ENCODE peak calls at places on chromosomes 16 and 17, in five cellular contexts. V is GM23338, B is HCT116, A is transverse colon, L is endothelial cell of umbilical vein. T is an unnamed sample.

GRCh38 chr16:68377667-68378420 is 67.0 kb downstream of the PRMT7 start:
- DNase-seq in V (no peak), B (no peak), A (no peak), L (peak; percentile 13), T (peak; percentile 40)

GRCh38 chr17:82929676-82930042 is 89.8 kb upstream of the ZNF750 start:
- DNase-seq in V (no peak), B (no peak), A (peak; percentile 4), L (no peak), T (no peak)

GRCh38 chr17:7947651-7948050 is 15.6 kb downstream of the CNTROB start:
- DNase-seq in V (no peak), B (no peak), A (no peak), L (no peak), T (no peak)

GRCh38 chr17:71349908-71350600 is 770.8 kb upstream of the SOX9 start:
- DNase-seq in V (no peak), B (no peak), A (no peak), L (no peak), T (no peak)

GRCh38 chr16:63361032-63361624 is 1324.9 kb upstream of the CDH8 start:
- DNase-seq in V (peak; percentile 75), B (peak; percentile 15), A (no peak), L (peak; percentile 56), T (no peak)

GRCh38 chr16:4805231-4805630 is 2.8 kb upstream of the ROGDI start:
- DNase-seq in V (no peak), B (no peak), A (no peak), L (no peak), T (no peak)

GRCh38 chr17:79024901-79025737 is 1.1 kb downstream of the C1QTNF1 start:
- DNase-seq in V (no peak), B (no peak), A (peak; percentile 51), L (no peak), T (peak; percentile 83)

GRCh38 chr17:74744714-74745547 is 3.5 kb upstream of the NHERF1 start:
- DNase-seq in V (peak; percentile 81), B (peak; percentile 64), A (peak; percentile 94), L (peak; percentile 74), T (peak; percentile 86)

GRCh38 chr16:49921791-49922456 is 66.0 kb upstream of the ZNF423 start:
- DNase-seq in V (peak; percentile 90), B (peak; percentile 51), A (peak; percentile 80), L (peak; percentile 52), T (peak; percentile 48)

GRCh38 chr16:963913-964695 is 6.7 kb downstream of the LMF1 start:
- DNase-seq in V (no peak), B (no peak), A (peak; percentile 33), L (peak; percentile 43), T (peak; percentile 42)

GRCh38 chr17:56424543-56425044 is 168.9 kb upstream of the NOG start:
- DNase-seq in V (no peak), B (no peak), A (no peak), L (no peak), T (no peak)

GRCh38 chr17:12514596-12514995 is 151.1 kb upstream of the MYOCD start:
- DNase-seq in V (no peak), B (no peak), A (no peak), L (no peak), T (no peak)

GRCh38 chr17:78583091-78583490 is 5.9 kb upstream of the DNAH17 start:
- DNase-seq in V (peak; percentile 75), B (peak; percentile 44), A (no peak), L (no peak), T (no peak)

GRCh38 chr16:47777191-47777590 is 316.1 kb downstream of the PHKB start:
- DNase-seq in V (no peak), B (no peak), A (no peak), L (no peak), T (no peak)

GRCh38 chr17:82212331-82213250 is at the start of gene CCDC57:
- DNase-seq in V (peak; percentile 83), B (no peak), A (peak; percentile 83), L (peak; percentile 62), T (peak; percentile 58)

GRCh38 chr17:65868881-65869280 is 307.4 kb upstream of the AXIN2 start:
- DNase-seq in V (no peak), B (no peak), A (no peak), L (no peak), T (no peak)

GRCh38 chr17:8673621-8674020 is 43.1 kb upstream of the MYH10 start:
- DNase-seq in V (no peak), B (no peak), A (no peak), L (peak; percentile 86), T (no peak)

GRCh38 chr16:19830902-19831555 is 53.6 kb downstream of the GPRC5B start:
- DNase-seq in V (no peak), B (no peak), A (no peak), L (peak; percentile 63), T (no peak)

GRCh38 chr17:78915872-78916632 is 9.1 kb downstream of the TIMP2 start:
- DNase-seq in V (no peak), B (peak; percentile 33), A (peak; percentile 55), L (peak; percentile 46), T (no peak)

GRCh38 chr16:17176199-17176598 is 294.6 kb downstream of the XYLT1 start:
- DNase-seq in V (no peak), B (no peak), A (no peak), L (no peak), T (no peak)

GRCh38 chr16:17773698-17774101 is 302.9 kb upstream of the XYLT1 start:
- DNase-seq in V (no peak), B (no peak), A (no peak), L (no peak), T (peak; percentile 61)

GRCh38 chr16:55435387-55435786 is 43.6 kb upstream of the MMP2 start:
- DNase-seq in V (no peak), B (no peak), A (no peak), L (no peak), T (no peak)

GRCh38 chr16:9082422-9082821 is 9.0 kb upstream of the HAPSTR1 start:
- DNase-seq in V (no peak), B (no peak), A (no peak), L (no peak), T (no peak)

GRCh38 chr16:58196898-58197313 is 1.0 kb downstream of the CSNK2A2 start:
- DNase-seq in V (peak; percentile 15), B (no peak), A (no peak), L (peak; percentile 46), T (no peak)

GRCh38 chr17:82348866-82349265 is 10.2 kb upstream of the TEX19 start:
- DNase-seq in V (no peak), B (no peak), A (no peak), L (no peak), T (no peak)

GRCh38 chr16:74842413-74842812 is 67.8 kb upstream of the FA2H start:
- DNase-seq in V (no peak), B (no peak), A (no peak), L (no peak), T (peak; percentile 9)

GRCh38 chr17:13410874-13411273 is 190.9 kb downstream of the HS3ST3A1 start:
- DNase-seq in V (no peak), B (no peak), A (no peak), L (no peak), T (peak; percentile 19)

GRCh38 chr16:23174622-23175021 is 7.9 kb upstream of the SCNN1G start:
- DNase-seq in V (peak; percentile 51), B (no peak), A (no peak), L (peak; percentile 11), T (no peak)

GRCh38 chr17:56528636-56529170 is 64.8 kb upstream of the NOG start:
- DNase-seq in V (no peak), B (no peak), A (no peak), L (no peak), T (no peak)

GRCh38 chr17:62968445-62968923 is 2.4 kb downstream of the TANC2 start:
- DNase-seq in V (peak; percentile 93), B (peak; percentile 83), A (peak; percentile 44), L (peak; percentile 90), T (peak; percentile 66)
- TF ChIP-seq POLR2AphosphoS5 in V (no peak), B (peak; percentile 55), A (no peak), L (no peak), T (peak; percentile 77)

GRCh38 chr17:44109312-44109630 is 14.2 kb downstream of the HDAC5 start:
- DNase-seq in V (no peak), B (no peak), A (no peak), L (no peak), T (no peak)

GRCh38 chr17:44106801-44107200 is 16.6 kb downstream of the HDAC5 start:
- DNase-seq in V (no peak), B (no peak), A (no peak), L (no peak), T (no peak)

GRCh38 chr17:44110823-44111633 is 12.4 kb downstream of the HDAC5 start:
- DNase-seq in V (peak; percentile 95), B (no peak), A (peak; percentile 97), L (peak; percentile 87), T (peak; percentile 94)

GRCh38 chr17:44110011-44110686 is 13.3 kb downstream of the HDAC5 start:
- DNase-seq in V (no peak), B (no peak), A (no peak), L (no peak), T (no peak)

GRCh38 chr17:44108440-44109311 is 14.8 kb downstream of the HDAC5 start:
- DNase-seq in V (no peak), B (no peak), A (peak; percentile 79), L (no peak), T (peak; percentile 29)
- TF ChIP-seq POLR2AphosphoS5 in V (no peak), B (no peak), A (peak; percentile 62), L (no peak), T (peak; percentile 60)

DNA sequence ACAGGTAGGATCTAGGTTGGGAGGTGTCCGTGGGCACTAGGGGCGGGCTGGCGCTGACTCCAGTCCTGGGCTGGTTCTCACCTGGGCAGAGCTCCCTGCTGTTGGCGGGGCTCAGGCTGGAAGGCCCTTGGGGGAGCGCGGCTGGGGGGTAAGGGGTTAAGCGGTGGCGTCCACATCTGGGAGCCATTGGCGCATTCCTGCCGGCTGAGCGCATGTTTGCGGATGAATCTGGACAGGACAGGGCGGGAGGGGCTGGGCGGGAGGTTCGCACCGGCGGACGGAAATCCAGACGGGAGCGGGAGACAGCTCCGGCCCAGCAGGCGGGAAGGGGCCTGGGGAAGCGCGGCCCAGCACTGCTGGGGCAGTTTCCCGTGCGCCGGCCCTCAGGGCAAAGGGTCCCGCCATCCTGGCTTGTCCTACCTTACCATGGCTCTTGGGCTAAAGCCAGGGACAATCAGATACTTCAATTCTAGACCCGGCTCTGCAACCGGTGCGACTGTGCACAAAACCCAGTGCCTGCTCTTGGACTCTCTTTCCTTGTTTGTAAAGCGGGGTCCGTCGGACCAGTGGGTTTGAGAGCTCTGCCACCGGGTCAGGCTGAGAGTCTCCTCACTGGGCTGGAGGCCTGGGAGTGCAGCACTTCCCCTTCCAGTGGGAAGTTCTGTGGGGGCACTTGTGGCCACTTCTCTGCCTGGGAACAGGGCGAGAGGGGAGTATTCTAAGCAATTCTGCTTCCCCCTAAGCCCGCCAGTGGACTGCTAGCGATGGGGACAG is 7.8 kb downstream of the RARA start:
- DNase-seq in V (peak; percentile 85), B (peak; percentile 40), A (peak; percentile 72), L (peak; percentile 54), T (peak; percentile 56)
- TF ChIP-seq POLR2AphosphoS5 in V (no peak), B (peak; percentile 21), A (peak; percentile 49), L (peak; percentile 70), T (peak; percentile 30)

GRCh38 chr17:17445296-17445924 is 31.4 kb upstream of the MED9 start:
- DNase-seq in V (no peak), B (no peak), A (no peak), L (no peak), T (no peak)

GRCh38 chr17:17447264-17447663 is 29.5 kb upstream of the MED9 start:
- DNase-seq in V (no peak), B (no peak), A (no peak), L (no peak), T (no peak)

GRCh38 chr17:17448076-17448475 is 28.7 kb upstream of the MED9 start:
- DNase-seq in V (no peak), B (no peak), A (no peak), L (no peak), T (no peak)

GRCh38 chr17:17446666-17447155 is 30.1 kb upstream of the MED9 start:
- DNase-seq in V (no peak), B (no peak), A (no peak), L (no peak), T (no peak)

GRCh38 chr17:17445925-17446665 is 30.7 kb upstream of the MED9 start:
- DNase-seq in V (no peak), B (peak; percentile 76), A (peak; percentile 51), L (peak; percentile 96), T (peak; percentile 76)
- TF ChIP-seq POLR2AphosphoS5 in V (no peak), B (peak; percentile 22), A (no peak), L (peak; percentile 98), T (peak; percentile 89)

T was measured in prostate gland.